ENCODE peak calls at places on chromosomes 16 and 17, in nine cellular contexts. Q is activated naive CD8-positive, alpha-beta T cell treated with anti-CD3 and anti-CD28 coated beads, Interleukin-2, amount 10 ng/mL, durations not matched to agents 7 days and 5 days; S is uterus; W is NCI-H446; H is aorta; P is upper lobe of right lung; I is body of pancreas; V is stimulated activated CD4-positive, alpha-beta T cell treated with anti-CD3 and anti-CD28 coated beads, TNF-alpha, amount 100 ng/mL, for 4 hours; T is GM04503. E is an unnamed sample.

GRCh38 chr17:81152288-81152848 is 12.9 kb upstream of the PVALEF start:
- DNase-seq in H (no peak), Q (no peak), W (no peak), S (no peak), I (no peak), T (no peak), P (no peak), V (no peak), E (no peak)

GRCh38 chr17:41868568-41868967 is 3.3 kb upstream of the KLHL11 start:
- DNase-seq in W (no peak), P (no peak), I (no peak), S (no peak), V (no peak), Q (no peak), H (no peak), T (no peak), E (no peak)

GRCh38 chr17:488993-489757 is 136.6 kb upstream of the RPH3AL start:
- DNase-seq in W (no peak), P (peak; percentile 71), Q (no peak), T (no peak), H (peak; percentile 82), I (no peak), V (no peak), S (no peak), E (no peak)

GRCh38 chr17:76631821-76632565 is 11.6 kb downstream of the ST6GALNAC1 start:
- DNase-seq in Q (no peak), I (peak; percentile 31), H (no peak), V (no peak), S (no peak), P (no peak), T (no peak), W (no peak), E (peak; percentile 35)

GRCh38 chr17:6701719-6702118 is 11.4 kb downstream of the SLC13A5 start:
- DNase-seq in Q (peak; percentile 56), T (no peak), I (peak; percentile 25), W (peak; percentile 5), V (peak; percentile 5), P (no peak), H (peak; percentile 65), S (no peak), E (peak; percentile 28)

GRCh38 chr16:645852-646678 is 3.1 kb upstream of the WDR90 start:
- DNase-seq in Q (no peak), W (no peak), H (no peak), T (no peak), S (no peak), I (peak; percentile 75), P (peak; percentile 84), V (no peak), E (no peak)

GRCh38 chr17:4167786-4168185 is 24.8 kb downstream of the CYB5D2 start:
- DNase-seq in S (no peak), V (no peak), W (no peak), H (no peak), P (no peak), Q (no peak), I (no peak), T (no peak), E (no peak)

GRCh38 chr16:75402174-75402820 is 31.0 kb downstream of the CFDP1 start:
- DNase-seq in I (no peak), W (no peak), H (no peak), P (no peak), V (no peak), Q (no peak), T (no peak), S (no peak), E (peak; percentile 54)

GRCh38 chr17:18250259-18250658 is 8.3 kb downstream of the FLII start:
- DNase-seq in P (no peak), H (no peak), W (no peak), V (no peak), I (peak; percentile 83), S (no peak), T (no peak), Q (no peak), E (no peak)

GRCh38 chr16:12021578-12022265 is 45.2 kb downstream of the SNX29 start:
- DNase-seq in S (no peak), W (no peak), Q (no peak), P (no peak), I (no peak), T (no peak), H (no peak), V (no peak), E (peak; percentile 47)

GRCh38 chr17:18187816-18188761 is 4.5 kb downstream of the ALKBH5 start:
- DNase-seq in W (no peak), H (peak; percentile 82), S (no peak), P (no peak), T (peak; percentile 39), V (no peak), I (no peak), Q (no peak), E (peak; percentile 78)

GRCh38 chr17:29733151-29733550 is 110.4 kb upstream of the CORO6 start:
- DNase-seq in T (no peak), Q (no peak), V (no peak), H (no peak), P (no peak), I (no peak), S (no peak), W (no peak), E (peak; percentile 45)

GRCh38 chr16:84879569-84880487 is 60.0 kb downstream of the CRISPLD2 start:
- DNase-seq in P (no peak), H (peak; percentile 28), W (no peak), S (no peak), T (no peak), V (no peak), Q (no peak), I (no peak), E (no peak)

GRCh38 chr16:73382921-73383594 is 335.1 kb upstream of the ZFHX3 start:
- DNase-seq in W (no peak), I (no peak), V (no peak), P (no peak), S (no peak), T (no peak), H (no peak), Q (no peak), E (no peak)

GRCh38 chr17:32610943-32611342 is 124.2 kb downstream of the CDK5R1 start:
- DNase-seq in I (no peak), Q (no peak), W (no peak), H (no peak), P (no peak), S (no peak), V (no peak), T (no peak), E (no peak)

GRCh38 chr17:28807925-28808641 is 34.5 kb downstream of the FAM222B start:
- DNase-seq in P (no peak), W (peak; percentile 22), V (no peak), H (no peak), T (peak; percentile 81), Q (no peak), I (peak; percentile 45), S (peak; percentile 38), E (peak; percentile 96)

E was measured in fibroblast of mammary gland.